ENCODE peak calls at places on chromosomes 1 and 21, in ten cellular contexts. One of them, this sample, is unnamed. For H3K4me1, the result is how much of the 10 kb centered on the place peaks cover.

GRCh38 chr1:42639116-42639515 is 19.1 kb upstream of the PPIH start:
- DNase-seq in transverse colon: no peak
- DNase-seq in uterus: no peak
- DNase-seq in small intestine: no peak
- DNase-seq in right cardiac atrium: no peak
- DNase-seq in PC-3: no peak
- DNase-seq in cardiac muscle cell: no peak
- DNase-seq in fibroblast of lung: no peak
- DNase-seq in right atrium auricular region: no peak
- DNase-seq in Caco-2: no peak
- DNase-seq in this sample: no peak

GRCh38 chr1:157951219-157951618 is 42.2 kb upstream of the KIRREL1 start:
- DNase-seq in uterus: no peak
- DNase-seq in small intestine: peak
- DNase-seq in Caco-2: no peak
- DNase-seq in right cardiac atrium: no peak
- DNase-seq in cardiac muscle cell: no peak
- DNase-seq in fibroblast of lung: no peak
- DNase-seq in PC-3: no peak
- DNase-seq in transverse colon: no peak
- DNase-seq in right atrium auricular region: no peak
- DNase-seq in this sample: no peak

GRCh38 chr21:46639489-46640386 is 4.3 kb downstream of the PRMT2 start:
- DNase-seq in right atrium auricular region: no peak
- DNase-seq in fibroblast of lung: peak
- DNase-seq in small intestine: no peak
- DNase-seq in PC-3: peak
- DNase-seq in uterus: no peak
- DNase-seq in Caco-2: no peak
- DNase-seq in right cardiac atrium: no peak
- DNase-seq in transverse colon: no peak
- DNase-seq in cardiac muscle cell: no peak
- DNase-seq in this sample: no peak

GRCh38 chr21:29805110-29805509 is 134.7 kb downstream of the GRIK1 start:
- DNase-seq in transverse colon: no peak
- DNase-seq in right atrium auricular region: no peak
- DNase-seq in right cardiac atrium: no peak
- DNase-seq in PC-3: no peak
- DNase-seq in small intestine: no peak
- DNase-seq in Caco-2: no peak
- DNase-seq in fibroblast of lung: no peak
- DNase-seq in cardiac muscle cell: no peak
- DNase-seq in uterus: no peak
- DNase-seq in this sample: no peak

GRCh38 chr1:162678439-162678838 is 46.2 kb downstream of the DDR2 start:
- DNase-seq in transverse colon: no peak
- DNase-seq in uterus: peak
- DNase-seq in fibroblast of lung: peak
- DNase-seq in PC-3: peak
- DNase-seq in right atrium auricular region: no peak
- DNase-seq in small intestine: peak
- DNase-seq in Caco-2: no peak
- DNase-seq in cardiac muscle cell: no peak
- DNase-seq in right cardiac atrium: no peak
- DNase-seq in this sample: no peak

GRCh38 chr1:210262167-210262896 is 29.7 kb downstream of the SERTAD4 start:
- DNase-seq in uterus: no peak
- DNase-seq in PC-3: peak
- DNase-seq in right atrium auricular region: peak
- DNase-seq in cardiac muscle cell: no peak
- DNase-seq in Caco-2: no peak
- DNase-seq in right cardiac atrium: peak
- DNase-seq in small intestine: no peak
- DNase-seq in transverse colon: no peak
- DNase-seq in fibroblast of lung: peak
- DNase-seq in this sample: no peak

GRCh38 chr1:213979751-213980605 is 7.8 kb upstream of the PROX1 start:
- DNase-seq in fibroblast of lung: no peak
- DNase-seq in right cardiac atrium: peak
- DNase-seq in cardiac muscle cell: peak
- DNase-seq in right atrium auricular region: no peak
- DNase-seq in small intestine: no peak
- DNase-seq in PC-3: no peak
- DNase-seq in uterus: no peak
- DNase-seq in Caco-2: no peak
- DNase-seq in transverse colon: no peak
- DNase-seq in this sample: no peak

GRCh38 chr1:16018308-16018707 is 465 bp upstream of the HSPB7 start:
- DNase-seq in PC-3: no peak
- DNase-seq in right atrium auricular region: no peak
- DNase-seq in fibroblast of lung: no peak
- DNase-seq in cardiac muscle cell: no peak
- DNase-seq in small intestine: no peak
- DNase-seq in uterus: no peak
- DNase-seq in Caco-2: no peak
- DNase-seq in transverse colon: no peak
- DNase-seq in right cardiac atrium: no peak
- DNase-seq in this sample: no peak

GRCh38 chr1:198681247-198681646 is 42.4 kb downstream of the PTPRC start:
- DNase-seq in right atrium auricular region: no peak
- DNase-seq in small intestine: no peak
- DNase-seq in fibroblast of lung: peak
- DNase-seq in right cardiac atrium: no peak
- DNase-seq in Caco-2: no peak
- DNase-seq in uterus: no peak
- DNase-seq in PC-3: peak
- DNase-seq in transverse colon: no peak
- DNase-seq in cardiac muscle cell: no peak
- DNase-seq in this sample: no peak

GRCh38 chr1:37570528-37571334 is 14.0 kb downstream of the DNALI1 start:
- DNase-seq in right cardiac atrium: no peak
- DNase-seq in small intestine: no peak
- DNase-seq in PC-3: no peak
- DNase-seq in right atrium auricular region: no peak
- DNase-seq in transverse colon: no peak
- DNase-seq in fibroblast of lung: no peak
- DNase-seq in cardiac muscle cell: no peak
- DNase-seq in uterus: no peak
- DNase-seq in Caco-2: no peak
- DNase-seq in this sample: no peak

GRCh38 chr1:156675271-156675708 is 1.9 kb downstream of the NES start:
- DNase-seq in transverse colon: no peak
- DNase-seq in small intestine: no peak
- DNase-seq in right cardiac atrium: no peak
- DNase-seq in PC-3: no peak
- DNase-seq in fibroblast of lung: no peak
- DNase-seq in right atrium auricular region: no peak
- DNase-seq in cardiac muscle cell: no peak
- DNase-seq in uterus: peak
- DNase-seq in Caco-2: no peak
- DNase-seq in this sample: no peak
- H3K4me1 ChIP-seq in transverse colon: under half
- H3K4me1 ChIP-seq in small intestine: under half
- H3K4me1 ChIP-seq in right cardiac atrium: under half
- H3K4me1 ChIP-seq in PC-3: under half
- H3K4me1 ChIP-seq in fibroblast of lung: under half
- H3K4me1 ChIP-seq in right atrium auricular region: under half
- H3K4me1 ChIP-seq in cardiac muscle cell: under half
- H3K4me1 ChIP-seq in uterus: under half
- H3K4me1 ChIP-seq in Caco-2: under half
- H3K4me1 ChIP-seq in this sample: under half

DNA sequence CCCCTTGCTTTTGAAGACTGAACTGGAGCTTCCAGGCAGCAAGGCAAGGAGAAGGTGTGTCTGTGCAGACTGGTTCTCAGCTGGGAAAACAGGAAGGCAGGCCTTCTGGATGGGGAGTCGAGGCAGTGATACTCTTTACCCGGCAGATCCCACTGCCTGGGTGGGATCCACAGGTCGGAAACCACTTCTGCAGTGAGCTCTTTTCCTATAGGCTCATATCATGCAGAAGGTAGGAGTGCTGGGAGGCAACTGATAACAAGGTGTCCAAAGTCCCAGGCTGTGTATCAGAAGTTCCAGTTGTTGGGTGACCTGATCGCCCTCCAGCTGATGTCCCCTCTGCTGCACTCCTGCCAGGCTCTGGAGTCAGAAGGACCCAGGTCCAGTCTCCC is 17.1 kb downstream of the ACOT11 start:
- DNase-seq in fibroblast of lung: no peak
- DNase-seq in transverse colon: peak
- DNase-seq in PC-3: no peak
- DNase-seq in Caco-2: peak
- DNase-seq in cardiac muscle cell: no peak
- DNase-seq in right atrium auricular region: no peak
- DNase-seq in small intestine: peak
- DNase-seq in uterus: no peak
- DNase-seq in right cardiac atrium: no peak
- DNase-seq in this sample: no peak
- H3K4me3 ChIP-seq in fibroblast of lung: no peak
- H3K4me3 ChIP-seq in transverse colon: no peak
- H3K4me3 ChIP-seq in PC-3: peak
- H3K4me3 ChIP-seq in Caco-2: peak
- H3K4me3 ChIP-seq in cardiac muscle cell: no peak
- H3K4me3 ChIP-seq in right atrium auricular region: no peak
- H3K4me3 ChIP-seq in small intestine: peak
- H3K4me3 ChIP-seq in uterus: no peak
- H3K4me3 ChIP-seq in right cardiac atrium: no peak
- H3K4me3 ChIP-seq in this sample: no peak

GRCh38 chr1:41620365-41621169 is 136.1 kb upstream of the EDN2 start:
- DNase-seq in right atrium auricular region: no peak
- DNase-seq in small intestine: no peak
- DNase-seq in right cardiac atrium: no peak
- DNase-seq in transverse colon: no peak
- DNase-seq in uterus: no peak
- DNase-seq in PC-3: no peak
- DNase-seq in cardiac muscle cell: no peak
- DNase-seq in Caco-2: no peak
- DNase-seq in fibroblast of lung: no peak
- DNase-seq in this sample: no peak
- H3K4me1 ChIP-seq in right atrium auricular region: under half
- H3K4me1 ChIP-seq in small intestine: under half
- H3K4me1 ChIP-seq in right cardiac atrium: under half
- H3K4me1 ChIP-seq in transverse colon: under half
- H3K4me1 ChIP-seq in uterus: under half
- H3K4me1 ChIP-seq in PC-3: under half
- H3K4me1 ChIP-seq in cardiac muscle cell: under half
- H3K4me1 ChIP-seq in Caco-2: under half
- H3K4me1 ChIP-seq in fibroblast of lung: under half
- H3K4me1 ChIP-seq in this sample: under half

GRCh38 chr1:229027158-229027557 is 243.8 kb upstream of the RAB4A start:
- DNase-seq in Caco-2: no peak
- DNase-seq in cardiac muscle cell: no peak
- DNase-seq in PC-3: no peak
- DNase-seq in right atrium auricular region: no peak
- DNase-seq in small intestine: no peak
- DNase-seq in fibroblast of lung: no peak
- DNase-seq in right cardiac atrium: no peak
- DNase-seq in transverse colon: no peak
- DNase-seq in uterus: no peak
- DNase-seq in this sample: no peak
- H3K4me3 ChIP-seq in Caco-2: no peak
- H3K4me3 ChIP-seq in cardiac muscle cell: no peak
- H3K4me3 ChIP-seq in PC-3: no peak
- H3K4me3 ChIP-seq in right atrium auricular region: no peak
- H3K4me3 ChIP-seq in small intestine: no peak
- H3K4me3 ChIP-seq in fibroblast of lung: no peak
- H3K4me3 ChIP-seq in right cardiac atrium: no peak
- H3K4me3 ChIP-seq in transverse colon: no peak
- H3K4me3 ChIP-seq in uterus: no peak
- H3K4me3 ChIP-seq in this sample: no peak

DNA sequence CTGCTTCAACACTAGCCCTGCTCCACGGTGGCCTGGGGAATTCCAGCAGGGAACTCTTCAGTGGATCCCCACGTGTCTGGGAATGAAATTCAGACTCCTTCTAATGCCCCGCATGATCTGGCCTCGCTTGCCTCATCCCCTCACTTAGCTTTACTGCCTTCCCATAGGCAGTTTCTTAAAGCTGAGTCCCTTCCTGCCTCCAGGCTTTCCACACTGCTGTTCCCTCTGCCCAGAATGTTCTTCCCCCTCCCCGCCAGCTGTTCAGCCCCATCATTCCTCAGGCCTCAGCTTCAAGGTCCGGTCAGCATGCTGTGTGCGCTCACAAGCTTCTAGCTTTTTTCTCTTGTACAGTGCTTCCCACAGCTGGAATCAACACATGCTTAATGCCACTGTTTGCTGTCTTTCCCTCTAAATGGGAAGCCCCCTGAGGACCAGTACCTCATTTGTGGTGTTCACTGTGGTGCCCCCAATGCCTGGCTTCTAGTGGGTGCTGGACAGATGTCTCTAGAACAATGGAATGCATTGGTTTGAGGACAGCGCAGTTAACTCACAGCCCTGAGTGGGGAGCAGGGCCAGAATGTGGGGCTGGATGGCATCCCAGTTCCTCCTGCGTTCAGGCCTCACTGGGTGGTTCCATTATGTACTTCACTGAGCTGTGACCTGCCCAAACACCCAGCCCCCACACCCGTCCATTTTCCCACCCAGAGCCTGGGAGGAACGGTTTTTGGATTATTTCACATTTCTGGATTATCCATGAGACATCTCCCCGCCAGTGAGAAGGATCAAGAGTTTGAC is 55.0 kb upstream of the WASF2 start:
- DNase-seq in fibroblast of lung: peak
- DNase-seq in small intestine: no peak
- DNase-seq in uterus: peak
- DNase-seq in right cardiac atrium: peak
- DNase-seq in transverse colon: peak
- DNase-seq in right atrium auricular region: peak
- DNase-seq in PC-3: no peak
- DNase-seq in cardiac muscle cell: no peak
- DNase-seq in Caco-2: no peak
- DNase-seq in this sample: no peak
- H3K4me1 ChIP-seq in fibroblast of lung: under half
- H3K4me1 ChIP-seq in small intestine: under half
- H3K4me1 ChIP-seq in uterus: under half
- H3K4me1 ChIP-seq in right cardiac atrium: under half
- H3K4me1 ChIP-seq in transverse colon: under half
- H3K4me1 ChIP-seq in right atrium auricular region: under half
- H3K4me1 ChIP-seq in PC-3: under half
- H3K4me1 ChIP-seq in cardiac muscle cell: under half
- H3K4me1 ChIP-seq in Caco-2: under half
- H3K4me1 ChIP-seq in this sample: under half